ENCODE peak calls at places on chromosomes 6 and 20, in eight cellular contexts. One of them, this sample, is unnamed.

GRCh38 chr6:157779705-157780604 is 43.1 kb upstream of the SNX9 start:
- DNase-seq in Caki2: no peak
- DNase-seq in choroid plexus epithelial cell: no peak
- DNase-seq in ureter: no peak
- DNase-seq in lung microvascular endothelial cell: no peak
- DNase-seq in mucosa of gallbladder: no peak
- DNase-seq in HEK293T: no peak
- DNase-seq in left ventricle myocardium superior: no peak
- DNase-seq in this sample: no peak

GRCh38 chr6:20440291-20440690 is 38.6 kb downstream of the E2F3 start:
- DNase-seq in Caki2: no peak
- DNase-seq in choroid plexus epithelial cell: no peak
- DNase-seq in ureter: no peak
- DNase-seq in lung microvascular endothelial cell: no peak
- DNase-seq in mucosa of gallbladder: no peak
- DNase-seq in HEK293T: no peak
- DNase-seq in left ventricle myocardium superior: no peak
- DNase-seq in this sample: no peak

GRCh38 chr6:125597411-125598253 is 151.8 kb upstream of the HEY2 start:
- DNase-seq in Caki2: peak
- DNase-seq in choroid plexus epithelial cell: no peak
- DNase-seq in ureter: no peak
- DNase-seq in lung microvascular endothelial cell: no peak
- DNase-seq in mucosa of gallbladder: no peak
- DNase-seq in HEK293T: no peak
- DNase-seq in left ventricle myocardium superior: peak
- DNase-seq in this sample: no peak

GRCh38 chr6:3090013-3090412 is 21.7 kb downstream of the RIPK1 start:
- DNase-seq in Caki2: no peak
- DNase-seq in choroid plexus epithelial cell: peak
- DNase-seq in ureter: no peak
- DNase-seq in lung microvascular endothelial cell: no peak
- DNase-seq in mucosa of gallbladder: no peak
- DNase-seq in HEK293T: no peak
- DNase-seq in left ventricle myocardium superior: no peak
- DNase-seq in this sample: no peak

GRCh38 chr6:51927450-51927849 is 160.0 kb downstream of the PKHD1 start:
- DNase-seq in Caki2: no peak
- DNase-seq in choroid plexus epithelial cell: no peak
- DNase-seq in ureter: no peak
- DNase-seq in lung microvascular endothelial cell: no peak
- DNase-seq in mucosa of gallbladder: no peak
- DNase-seq in HEK293T: no peak
- DNase-seq in left ventricle myocardium superior: no peak
- DNase-seq in this sample: no peak

GRCh38 chr6:15602144-15602543 is 60.7 kb downstream of the DTNBP1 start:
- DNase-seq in Caki2: no peak
- DNase-seq in choroid plexus epithelial cell: no peak
- DNase-seq in ureter: no peak
- DNase-seq in lung microvascular endothelial cell: no peak
- DNase-seq in mucosa of gallbladder: no peak
- DNase-seq in HEK293T: no peak
- DNase-seq in left ventricle myocardium superior: peak
- DNase-seq in this sample: no peak

GRCh38 chr6:24887520-24887919 is 48.2 kb downstream of the RIPOR2 start:
- DNase-seq in Caki2: no peak
- DNase-seq in choroid plexus epithelial cell: no peak
- DNase-seq in ureter: no peak
- DNase-seq in lung microvascular endothelial cell: no peak
- DNase-seq in mucosa of gallbladder: no peak
- DNase-seq in HEK293T: no peak
- DNase-seq in left ventricle myocardium superior: no peak
- DNase-seq in this sample: no peak

GRCh38 chr6:167153523-167153959 is 4.2 kb downstream of the GPR31 start:
- DNase-seq in Caki2: no peak
- DNase-seq in choroid plexus epithelial cell: no peak
- DNase-seq in ureter: no peak
- DNase-seq in lung microvascular endothelial cell: peak
- DNase-seq in mucosa of gallbladder: no peak
- DNase-seq in HEK293T: no peak
- DNase-seq in left ventricle myocardium superior: no peak
- DNase-seq in this sample: peak

GRCh38 chr20:51335329-51335841 is 207.1 kb downstream of the NFATC2 start:
- DNase-seq in Caki2: no peak
- DNase-seq in choroid plexus epithelial cell: peak
- DNase-seq in ureter: no peak
- DNase-seq in lung microvascular endothelial cell: peak
- DNase-seq in mucosa of gallbladder: no peak
- DNase-seq in HEK293T: no peak
- DNase-seq in left ventricle myocardium superior: no peak
- DNase-seq in this sample: no peak

GRCh38 chr20:63858393-63859165 is 2.7 kb upstream of the ABHD16B start:
- DNase-seq in Caki2: no peak
- DNase-seq in choroid plexus epithelial cell: peak
- DNase-seq in ureter: no peak
- DNase-seq in lung microvascular endothelial cell: peak
- DNase-seq in mucosa of gallbladder: no peak
- DNase-seq in HEK293T: no peak
- DNase-seq in left ventricle myocardium superior: peak
- DNase-seq in this sample: no peak

GRCh38 chr20:14488756-14489479 is 151.5 kb upstream of the FLRT3 start:
- DNase-seq in Caki2: no peak
- DNase-seq in choroid plexus epithelial cell: no peak
- DNase-seq in ureter: no peak
- DNase-seq in lung microvascular endothelial cell: no peak
- DNase-seq in mucosa of gallbladder: no peak
- DNase-seq in HEK293T: no peak
- DNase-seq in left ventricle myocardium superior: no peak
- DNase-seq in this sample: no peak

GRCh38 chr20:20491784-20492145 is 123.9 kb downstream of the INSM1 start:
- DNase-seq in Caki2: no peak
- DNase-seq in choroid plexus epithelial cell: no peak
- DNase-seq in ureter: no peak
- DNase-seq in lung microvascular endothelial cell: no peak
- DNase-seq in mucosa of gallbladder: no peak
- DNase-seq in HEK293T: no peak
- DNase-seq in left ventricle myocardium superior: no peak
- DNase-seq in this sample: no peak